ENCODE peak calls at places on chromosome 1, in five cellular contexts. Q is T follicular helper cell, D is anterior cingulate cortex, T is neural crest cell, N is GM13976. I is an unnamed sample.
A peak's percentile ranks its signal among the peaks of the same experiment; 100 is the strongest.

GRCh38 chr1:173112129-173112528 is 61.4 kb upstream of the TNFSF18 start:
- DNase-seq in Q (no peak), D (no peak), T (no peak), N (peak; percentile 14), I (no peak)

GRCh38 chr1:212119397-212119837 is 83.9 kb downstream of the DTL start:
- DNase-seq in Q (no peak), D (no peak), T (no peak), N (no peak), I (no peak)

GRCh38 chr1:91877574-91878208 is 8.3 kb downstream of the TGFBR3 start:
- DNase-seq in Q (no peak), D (no peak), T (no peak), N (peak; percentile 53), I (no peak)

GRCh38 chr1:70718086-70718630 is 307.1 kb downstream of the CTH start:
- DNase-seq in Q (no peak), D (no peak), T (no peak), N (no peak), I (no peak)

GRCh38 chr1:204673909-204674701 is 11.4 kb downstream of the LRRN2 start:
- DNase-seq in Q (no peak), D (no peak), T (no peak), N (no peak), I (no peak)

GRCh38 chr1:43545321-43545685 is 14.6 kb downstream of the PTPRF start:
- DNase-seq in Q (no peak), D (no peak), T (no peak), N (no peak), I (no peak)

GRCh38 chr1:227372662-227373061 is 54.4 kb upstream of the CDC42BPA start:
- DNase-seq in Q (no peak), D (no peak), T (no peak), N (no peak), I (no peak)

GRCh38 chr1:6133146-6133895 is 46.8 kb downstream of the CHD5 start:
- DNase-seq in Q (no peak), D (no peak), T (no peak), N (no peak), I (no peak)

GRCh38 chr1:155598842-155599331 is 11.1 kb upstream of the MSTO1 start:
- DNase-seq in Q (no peak), D (peak; percentile 39), T (no peak), N (no peak), I (no peak)

I was measured in T-helper 17 cell.